ENCODE peak calls at places on chromosomes 13 and 19, in four cellular contexts. One of them, this sample, is unnamed.

GRCh38 chr19:15187026-15188007 is 13.5 kb downstream of the NOTCH3 start:
- DNase-seq in ovary: no peak
- DNase-seq in stimulated activated CD4-positive, alpha-beta T cell treated with anti-CD3 and anti-CD28 coated beads, Interleukin-2, amount 100 ng/mL, for 48 hours: no peak
- DNase-seq in hippocampal formation: no peak
- DNase-seq in this sample: no peak

GRCh38 chr19:54209748-54210494 is 9.3 kb downstream of the RPS9 start:
- DNase-seq in stimulated activated CD4-positive, alpha-beta T cell treated with anti-CD3 and anti-CD28 coated beads, Interleukin-2, amount 100 ng/mL, for 48 hours: no peak
- DNase-seq in ovary: peak
- DNase-seq in hippocampal formation: peak
- DNase-seq in this sample: peak

GRCh38 chr13:52010890-52011689 is at the start of gene ATP7B:
- DNase-seq in ovary: no peak
- DNase-seq in hippocampal formation: no peak
- DNase-seq in stimulated activated CD4-positive, alpha-beta T cell treated with anti-CD3 and anti-CD28 coated beads, Interleukin-2, amount 100 ng/mL, for 48 hours: peak
- DNase-seq in this sample: no peak

GRCh38 chr19:44851427-44851826 is 5.3 kb downstream of the NECTIN2 start:
- DNase-seq in hippocampal formation: no peak
- DNase-seq in stimulated activated CD4-positive, alpha-beta T cell treated with anti-CD3 and anti-CD28 coated beads, Interleukin-2, amount 100 ng/mL, for 48 hours: no peak
- DNase-seq in ovary: no peak
- DNase-seq in this sample: no peak

GRCh38 chr13:100658363-100658762 is 16.2 kb downstream of the TMTC4 start:
- DNase-seq in ovary: no peak
- DNase-seq in stimulated activated CD4-positive, alpha-beta T cell treated with anti-CD3 and anti-CD28 coated beads, Interleukin-2, amount 100 ng/mL, for 48 hours: no peak
- DNase-seq in hippocampal formation: no peak
- DNase-seq in this sample: no peak

GRCh38 chr19:45016388-45017314 is 15.4 kb downstream of the RELB start:
- DNase-seq in hippocampal formation: peak
- DNase-seq in ovary: peak
- DNase-seq in stimulated activated CD4-positive, alpha-beta T cell treated with anti-CD3 and anti-CD28 coated beads, Interleukin-2, amount 100 ng/mL, for 48 hours: peak
- DNase-seq in this sample: peak

GRCh38 chr13:78317030-78317429 is 286.3 kb downstream of the POU4F1 start:
- DNase-seq in hippocampal formation: peak
- DNase-seq in stimulated activated CD4-positive, alpha-beta T cell treated with anti-CD3 and anti-CD28 coated beads, Interleukin-2, amount 100 ng/mL, for 48 hours: no peak
- DNase-seq in ovary: no peak
- DNase-seq in this sample: no peak

GRCh38 chr19:18386543-18387251 is 739 bp downstream of the GDF15 start:
- DNase-seq in ovary: no peak
- DNase-seq in stimulated activated CD4-positive, alpha-beta T cell treated with anti-CD3 and anti-CD28 coated beads, Interleukin-2, amount 100 ng/mL, for 48 hours: no peak
- DNase-seq in hippocampal formation: no peak
- DNase-seq in this sample: peak

GRCh38 chr13:27997904-27998522 is 9.5 kb upstream of the URAD start:
- DNase-seq in hippocampal formation: no peak
- DNase-seq in ovary: no peak
- DNase-seq in stimulated activated CD4-positive, alpha-beta T cell treated with anti-CD3 and anti-CD28 coated beads, Interleukin-2, amount 100 ng/mL, for 48 hours: no peak
- DNase-seq in this sample: no peak

GRCh38 chr13:79560954-79561353 is 80.0 kb downstream of the NDFIP2 start:
- DNase-seq in hippocampal formation: no peak
- DNase-seq in stimulated activated CD4-positive, alpha-beta T cell treated with anti-CD3 and anti-CD28 coated beads, Interleukin-2, amount 100 ng/mL, for 48 hours: no peak
- DNase-seq in ovary: no peak
- DNase-seq in this sample: no peak